ENCODE peak calls at places on chromosome 11, in five cellular contexts. One of them, this sample, is unnamed.

GRCh38 chr11:125588505-125588904 is 4.1 kb upstream of the STT3A start:
- DNase-seq in HCT116: peak
- DNase-seq in fibroblast of mammary gland: peak
- DNase-seq in GM23338: no peak
- DNase-seq in H1: no peak
- DNase-seq in this sample: peak

GRCh38 chr11:41879186-41879738 is 419.8 kb upstream of the LRRC4C start:
- DNase-seq in HCT116: no peak
- DNase-seq in fibroblast of mammary gland: peak
- DNase-seq in GM23338: no peak
- DNase-seq in H1: no peak
- DNase-seq in this sample: peak

GRCh38 chr11:117094776-117095175 is 3.5 kb downstream of the SIK3 start:
- DNase-seq in HCT116: no peak
- DNase-seq in fibroblast of mammary gland: peak
- DNase-seq in GM23338: peak
- DNase-seq in H1: no peak
- DNase-seq in this sample: peak

GRCh38 chr11:105100206-105100605 is 39.4 kb downstream of the CARD18 start:
- DNase-seq in HCT116: no peak
- DNase-seq in fibroblast of mammary gland: no peak
- DNase-seq in GM23338: no peak
- DNase-seq in H1: no peak
- DNase-seq in this sample: peak

GRCh38 chr11:64260147-64260708 is 8.9 kb downstream of the PLCB3 start:
- DNase-seq in HCT116: no peak
- DNase-seq in fibroblast of mammary gland: no peak
- DNase-seq in GM23338: no peak
- DNase-seq in H1: no peak
- DNase-seq in this sample: no peak

GRCh38 chr11:45933131-45933821 is 10.8 kb downstream of the LARGE2 start:
- DNase-seq in HCT116: no peak
- DNase-seq in fibroblast of mammary gland: peak
- DNase-seq in GM23338: no peak
- DNase-seq in H1: no peak
- DNase-seq in this sample: peak

GRCh38 chr11:117199916-117200812 is 994 bp downstream of the TAGLN start:
- DNase-seq in HCT116: no peak
- DNase-seq in fibroblast of mammary gland: no peak
- DNase-seq in GM23338: no peak
- DNase-seq in H1: peak
- DNase-seq in this sample: no peak

GRCh38 chr11:108975641-108976071 is 310.8 kb downstream of the DDX10 start:
- DNase-seq in HCT116: no peak
- DNase-seq in fibroblast of mammary gland: no peak
- DNase-seq in GM23338: no peak
- DNase-seq in H1: no peak
- DNase-seq in this sample: no peak

GRCh38 chr11:103202048-103202651 is 92.9 kb downstream of the DYNC2H1 start:
- DNase-seq in HCT116: peak
- DNase-seq in fibroblast of mammary gland: peak
- DNase-seq in GM23338: peak
- DNase-seq in H1: no peak
- DNase-seq in this sample: peak

DNA sequence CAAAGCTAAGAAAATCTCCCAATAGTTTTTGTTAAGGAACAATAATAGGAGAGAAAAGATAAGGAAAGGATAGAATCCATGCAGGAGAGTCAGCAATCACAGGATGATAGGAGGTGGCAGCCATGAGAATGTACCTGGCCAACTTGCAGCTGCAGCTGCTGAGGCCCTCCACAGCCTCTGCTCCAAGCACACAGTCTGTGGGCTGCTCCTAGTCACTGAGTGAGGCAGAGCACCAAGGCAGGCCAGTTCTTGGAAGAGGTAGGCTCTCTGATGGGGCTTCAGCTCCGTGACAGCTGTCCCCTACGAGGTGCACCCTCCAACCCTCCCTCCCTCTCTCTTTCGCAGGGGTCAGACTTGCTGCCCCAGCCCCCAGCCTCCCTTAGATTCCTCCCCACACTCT is 5.5 kb upstream of the KCNJ1 start:
- DNase-seq in HCT116: no peak
- DNase-seq in fibroblast of mammary gland: no peak
- DNase-seq in GM23338: no peak
- DNase-seq in H1: no peak
- DNase-seq in this sample: no peak
- TF ChIP-seq CTCF in HCT116: no peak
- TF ChIP-seq CTCF in fibroblast of mammary gland: no peak
- TF ChIP-seq CTCF in GM23338: no peak
- TF ChIP-seq CTCF in H1: no peak
- TF ChIP-seq CTCF in this sample: no peak

GRCh38 chr11:60852060-60852638 is 3.6 kb downstream of the PTGDR2 start:
- DNase-seq in HCT116: no peak
- DNase-seq in fibroblast of mammary gland: no peak
- DNase-seq in GM23338: peak
- DNase-seq in H1: no peak
- DNase-seq in this sample: no peak
- H3K4me3 ChIP-seq in HCT116: no peak
- H3K4me3 ChIP-seq in fibroblast of mammary gland: no peak
- H3K4me3 ChIP-seq in GM23338: peak
- H3K4me3 ChIP-seq in H1: peak
- H3K4me3 ChIP-seq in this sample: no peak

GRCh38 chr11:17718510-17718962 is 835 bp upstream of the MYOD1 start:
- DNase-seq in HCT116: no peak
- DNase-seq in fibroblast of mammary gland: no peak
- DNase-seq in GM23338: peak
- DNase-seq in H1: no peak
- DNase-seq in this sample: no peak

GRCh38 chr11:17721242-17721999 is 2.0 kb downstream of the MYOD1 start:
- DNase-seq in HCT116: no peak
- DNase-seq in fibroblast of mammary gland: no peak
- DNase-seq in GM23338: no peak
- DNase-seq in H1: no peak
- DNase-seq in this sample: no peak

GRCh38 chr11:17720796-17721171 is 1.4 kb downstream of the MYOD1 start:
- DNase-seq in HCT116: no peak
- DNase-seq in fibroblast of mammary gland: no peak
- DNase-seq in GM23338: peak
- DNase-seq in H1: peak
- DNase-seq in this sample: no peak

GRCh38 chr11:17719028-17719939 is at the start of gene MYOD1:
- DNase-seq in HCT116: no peak
- DNase-seq in fibroblast of mammary gland: peak
- DNase-seq in GM23338: peak
- DNase-seq in H1: peak
- DNase-seq in this sample: peak

DNA sequence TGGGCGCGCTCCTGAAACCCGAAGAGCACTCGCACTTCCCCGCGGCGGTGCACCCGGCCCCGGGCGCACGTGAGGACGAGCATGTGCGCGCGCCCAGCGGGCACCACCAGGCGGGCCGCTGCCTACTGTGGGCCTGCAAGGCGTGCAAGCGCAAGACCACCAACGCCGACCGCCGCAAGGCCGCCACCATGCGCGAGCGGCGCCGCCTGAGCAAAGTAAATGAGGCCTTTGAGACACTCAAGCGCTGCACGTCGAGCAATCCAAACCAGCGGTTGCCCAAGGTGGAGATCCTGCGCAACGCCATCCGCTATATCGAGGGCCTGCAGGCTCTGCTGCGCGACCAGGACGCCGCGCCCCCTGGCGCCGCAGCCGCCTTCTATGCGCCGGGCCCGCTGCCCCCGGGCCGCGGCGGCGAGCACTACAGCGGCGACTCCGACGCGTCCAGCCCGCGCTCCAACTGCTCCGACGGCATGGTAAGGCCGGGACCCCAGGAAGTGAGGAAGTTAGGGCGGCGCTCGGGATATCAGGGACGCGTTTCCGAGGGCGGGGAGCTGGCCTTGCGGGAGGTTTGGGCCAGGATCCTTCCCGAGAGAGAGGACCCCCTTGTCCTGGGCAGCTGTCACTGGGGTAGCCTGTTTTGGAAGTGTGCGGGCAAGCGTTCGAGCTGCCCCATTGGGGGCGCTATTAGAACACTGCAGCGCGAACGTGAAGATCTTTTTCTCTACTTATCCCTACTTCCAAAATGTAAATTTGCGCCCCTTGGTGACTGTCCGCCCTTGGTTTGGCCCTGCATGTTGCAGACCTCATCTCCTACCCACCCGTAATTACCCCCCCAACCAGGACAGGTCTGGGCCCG is 797 bp downstream of the MYOD1 start:
- DNase-seq in HCT116: no peak
- DNase-seq in fibroblast of mammary gland: peak
- DNase-seq in GM23338: peak
- DNase-seq in H1: peak
- DNase-seq in this sample: no peak
- TF ChIP-seq CTCF in HCT116: peak
- TF ChIP-seq CTCF in fibroblast of mammary gland: no peak
- TF ChIP-seq CTCF in GM23338: peak
- TF ChIP-seq CTCF in H1: peak
- TF ChIP-seq CTCF in this sample: no peak

DNA sequence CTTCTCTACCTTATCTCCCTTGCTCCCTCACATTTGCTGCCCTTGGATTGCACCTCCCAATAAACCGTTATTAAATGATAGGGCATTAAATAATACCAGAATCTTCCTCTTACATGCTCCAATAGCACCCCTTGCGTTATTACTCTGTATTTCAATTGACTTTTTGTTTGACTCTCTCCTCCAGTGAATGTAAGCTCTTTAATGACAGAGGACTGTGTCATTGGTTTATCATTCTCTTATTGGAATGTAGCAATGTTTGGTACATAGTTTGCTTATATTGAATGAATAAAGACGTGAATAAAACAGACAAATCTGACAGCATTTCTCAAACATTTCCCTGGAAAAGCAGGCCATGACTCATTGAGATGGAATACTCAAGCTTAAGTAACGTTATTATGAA is 8.7 kb upstream of the MPEG1 start:
- DNase-seq in HCT116: no peak
- DNase-seq in fibroblast of mammary gland: peak
- DNase-seq in GM23338: no peak
- DNase-seq in H1: no peak
- DNase-seq in this sample: peak
- H3K4me3 ChIP-seq in HCT116: no peak
- H3K4me3 ChIP-seq in fibroblast of mammary gland: no peak
- H3K4me3 ChIP-seq in GM23338: no peak
- H3K4me3 ChIP-seq in H1: no peak
- H3K4me3 ChIP-seq in this sample: no peak

GRCh38 chr11:77636738-77637344 is 753 bp downstream of the CLNS1A start:
- DNase-seq in HCT116: no peak
- DNase-seq in fibroblast of mammary gland: no peak
- DNase-seq in GM23338: peak
- DNase-seq in H1: no peak
- DNase-seq in this sample: no peak

GRCh38 chr11:77644887-77645286 is 7.3 kb upstream of the CLNS1A start:
- DNase-seq in HCT116: no peak
- DNase-seq in fibroblast of mammary gland: no peak
- DNase-seq in GM23338: no peak
- DNase-seq in H1: no peak
- DNase-seq in this sample: no peak

GRCh38 chr11:77637345-77638165 is at the start of gene CLNS1A:
- DNase-seq in HCT116: peak
- DNase-seq in fibroblast of mammary gland: peak
- DNase-seq in GM23338: peak
- DNase-seq in H1: peak
- DNase-seq in this sample: peak

GRCh38 chr11:77647906-77648305 is 10.3 kb upstream of the CLNS1A start:
- DNase-seq in HCT116: no peak
- DNase-seq in fibroblast of mammary gland: peak
- DNase-seq in GM23338: no peak
- DNase-seq in H1: no peak
- DNase-seq in this sample: no peak

DNA sequence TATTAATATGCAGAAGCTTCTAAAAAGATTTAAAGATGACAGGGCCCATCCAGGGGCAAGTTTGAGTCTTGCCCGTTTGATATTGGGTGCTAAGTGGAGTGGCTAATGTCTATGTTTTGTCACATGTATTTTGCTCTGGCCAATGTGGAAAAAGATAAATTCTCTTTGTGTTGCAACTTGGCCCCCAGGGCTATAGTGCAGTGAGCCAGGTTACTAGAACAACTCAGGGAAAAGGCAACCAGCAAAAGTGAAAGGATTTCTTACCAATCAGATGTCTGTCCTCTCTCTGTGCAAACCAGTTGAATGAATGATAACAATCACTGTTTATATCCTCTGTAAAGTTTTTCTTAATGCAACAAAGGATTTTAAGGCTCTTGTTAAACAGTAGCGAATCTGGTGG is 4.6 kb upstream of the CLNS1A start:
- DNase-seq in HCT116: no peak
- DNase-seq in fibroblast of mammary gland: no peak
- DNase-seq in GM23338: no peak
- DNase-seq in H1: no peak
- DNase-seq in this sample: peak
- TF ChIP-seq CTCF in HCT116: no peak
- TF ChIP-seq CTCF in fibroblast of mammary gland: no peak
- TF ChIP-seq CTCF in GM23338: no peak
- TF ChIP-seq CTCF in H1: no peak
- TF ChIP-seq CTCF in this sample: no peak